ENCODE peak calls at places on chromosomes 16 and 17, in six cellular contexts. F is ACHN; Y is right cardiac atrium; A is stimulated activated CD8-positive, alpha-beta memory T cell treated with anti-CD3 and anti-CD28 coated beads, Interleukin-12 subunit alpha, Interleukin-12 subunit beta, amount 100 ng/mL, for 4 hours; T is kidney glomerular epithelial cell; W is NCI-H524. I is an unnamed sample.
A peak's percentile ranks its signal among the peaks of the same experiment; 100 is the strongest.

GRCh38 chr16:88848557-88848956 is 8.2 kb downstream of the GALNS start:
- DNase-seq in F (no peak), Y (no peak), A (no peak), T (no peak), W (no peak), I (no peak)

GRCh38 chr16:31274831-31275816 is 15.3 kb downstream of the ITGAM start:
- DNase-seq in F (no peak), Y (no peak), A (no peak), T (no peak), W (no peak), I (no peak)

GRCh38 chr16:66366433-66367299 is at the start of gene CDH5:
- DNase-seq in F (no peak), Y (peak; percentile 93), A (no peak), T (no peak), W (no peak), I (peak; percentile 88)

GRCh38 chr16:16021988-16022682 is 72.7 kb downstream of the ABCC1 start:
- DNase-seq in F (peak; percentile 98), Y (peak; percentile 97), A (no peak), T (peak; percentile 95), W (peak; percentile 42), I (peak; percentile 98)

GRCh38 chr17:39863918-39864746 is at the start of gene IKZF3:
- DNase-seq in F (peak; percentile 46), Y (peak; percentile 80), A (peak; percentile 71), T (no peak), W (peak; percentile 69), I (peak; percentile 75)

GRCh38 chr16:4733747-4734062 is 366 bp downstream of the ANKS3 start:
- DNase-seq in F (peak; percentile 13), Y (no peak), A (no peak), T (no peak), W (peak; percentile 44), I (peak; percentile 45)

GRCh38 chr16:84391151-84391873 is 23.0 kb downstream of the ATP2C2 start:
- DNase-seq in F (no peak), Y (peak; percentile 66), A (no peak), T (no peak), W (no peak), I (no peak)

GRCh38 chr17:45941395-45941794 is 47.0 kb downstream of the MAPT start:
- DNase-seq in F (no peak), Y (no peak), A (no peak), T (no peak), W (no peak), I (no peak)

GRCh38 chr17:7560172-7561027 is 1.3 kb upstream of the SENP3 start:
- DNase-seq in F (peak; percentile 84), Y (peak; percentile 84), A (no peak), T (peak; percentile 46), W (peak; percentile 9), I (peak; percentile 57)

GRCh38 chr17:65556014-65556909 is 5.2 kb downstream of the AXIN2 start:
- DNase-seq in F (peak; percentile 78), Y (peak; percentile 91), A (peak; percentile 70), T (peak; percentile 18), W (peak; percentile 85), I (peak; percentile 86)